ENCODE peak calls at places on chromosomes 12 and 14, in seven cellular contexts. F is body of pancreas; T is psoas muscle; I is CD8-positive, alpha-beta T cell; A is MM.1S; H is NB4; J is breast epithelium. E is an unnamed sample.

GRCh38 chr14:69333791-69334337 is 64.2 kb downstream of the ERH start:
- DNase-seq in F (no peak), T (no peak), I (no peak), A (no peak), H (no peak), J (no peak), E (no peak)

GRCh38 chr12:58176296-58176869 is 235.0 kb downstream of the ATP23 start:
- DNase-seq in F (peak; percentile 66), T (no peak), I (no peak), A (no peak), H (peak; percentile 36), J (no peak), E (peak; percentile 59)

GRCh38 chr12:76711241-76711640 is 52.7 kb upstream of the ZDHHC17 start:
- DNase-seq in F (no peak), T (no peak), I (no peak), A (no peak), H (no peak), J (no peak), E (no peak)

GRCh38 chr14:29529418-29529817 is 398.2 kb downstream of the PRKD1 start:
- DNase-seq in F (no peak), T (no peak), I (no peak), A (no peak), H (peak; percentile 10), J (no peak), E (peak; percentile 44)

GRCh38 chr14:84770030-84770429 is 759.9 kb upstream of the FLRT2 start:
- DNase-seq in F (no peak), T (no peak), I (no peak), A (no peak), H (no peak), J (no peak), E (no peak)

GRCh38 chr12:48643011-48643410 is 39.0 kb downstream of the KANSL2 start:
- DNase-seq in F (no peak), T (no peak), I (no peak), A (no peak), H (no peak), J (no peak), E (no peak)

GRCh38 chr14:95516554-95517209 is at the start of gene SYNE3:
- DNase-seq in F (peak; percentile 50), T (peak; percentile 82), I (peak; percentile 57), A (peak; percentile 59), H (peak; percentile 77), J (no peak), E (peak; percentile 48)

GRCh38 chr12:71599213-71599612 is 64.4 kb downstream of the ZFC3H1 start:
- DNase-seq in F (no peak), T (no peak), I (no peak), A (no peak), H (no peak), J (no peak), E (no peak)

GRCh38 chr12:111447571-111448265 is 42.0 kb downstream of the SH2B3 start:
- DNase-seq in F (peak; percentile 42), T (no peak), I (no peak), A (no peak), H (peak; percentile 13), J (no peak), E (no peak)

GRCh38 chr12:21330682-21331253 is 3.9 kb downstream of the SLCO1A2 start:
- DNase-seq in F (no peak), T (no peak), I (no peak), A (no peak), H (peak; percentile 42), J (no peak), E (no peak)

DNA sequence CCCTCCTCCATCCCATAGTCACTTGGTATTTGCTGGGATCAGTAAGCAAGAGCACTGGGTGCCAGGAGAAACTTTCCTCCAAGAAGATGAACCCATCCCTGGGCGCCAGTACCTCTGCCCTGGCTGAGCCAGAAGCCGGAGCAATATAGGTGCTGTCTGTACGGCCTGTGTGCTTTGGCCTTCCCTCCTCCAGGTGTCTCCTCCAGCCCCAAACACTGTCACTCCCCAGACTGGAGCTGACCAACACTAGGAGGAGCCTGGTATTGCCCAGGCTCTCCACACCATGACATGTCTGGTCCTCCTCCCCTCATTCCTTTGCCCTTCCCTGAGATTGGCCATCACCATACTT is 4.9 kb downstream of the GSTZ1 start:
- DNase-seq in F (no peak), T (no peak), I (no peak), A (no peak), H (no peak), J (no peak), E (no peak)
- TF ChIP-seq CTCF in F (no peak), T (no peak), I (no peak), A (no peak), H (no peak), J (no peak), E (no peak)

GRCh38 chr14:31934767-31935266 is 142.3 kb upstream of the ARHGAP5 start:
- DNase-seq in F (peak; percentile 23), T (no peak), I (no peak), A (peak; percentile 21), H (peak; percentile 40), J (no peak), E (peak; percentile 55)

GRCh38 chr14:31936100-31936499 is 141.0 kb upstream of the ARHGAP5 start:
- DNase-seq in F (no peak), T (no peak), I (no peak), A (no peak), H (no peak), J (no peak), E (no peak)

GRCh38 chr14:31939934-31940333 is 137.2 kb upstream of the ARHGAP5 start:
- DNase-seq in F (no peak), T (no peak), I (no peak), A (no peak), H (no peak), J (no peak), E (no peak)

GRCh38 chr14:31935406-31935805 is 141.7 kb upstream of the ARHGAP5 start:
- DNase-seq in F (no peak), T (no peak), I (no peak), A (no peak), H (no peak), J (no peak), E (no peak)

DNA sequence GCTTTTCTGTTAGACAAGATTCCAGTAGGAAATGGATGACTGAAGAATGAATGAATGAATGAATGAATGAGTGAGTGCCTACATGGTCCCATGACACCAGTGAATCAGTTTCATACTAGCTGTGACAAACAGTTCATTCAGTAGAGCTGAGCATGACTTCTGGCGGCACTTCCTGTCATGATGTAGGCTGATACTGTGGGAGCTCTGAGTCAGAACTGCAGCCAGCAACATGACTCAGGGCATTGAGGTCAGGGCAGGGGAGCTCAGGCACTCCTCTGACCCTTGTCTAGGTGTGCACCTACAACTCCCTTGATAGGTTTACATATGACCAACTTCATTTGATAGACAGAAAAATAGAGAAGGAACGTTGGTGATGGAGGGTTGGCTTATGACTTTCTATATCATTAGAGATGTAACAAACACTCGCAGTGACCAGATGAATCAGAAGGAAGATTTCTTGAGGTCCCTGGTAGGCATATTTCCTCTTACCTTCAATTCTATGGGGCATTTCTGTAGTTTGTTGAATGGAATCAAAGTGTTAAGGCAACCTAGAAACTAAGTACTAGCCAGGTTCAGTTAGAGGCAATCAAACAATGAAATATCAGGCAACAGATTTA is 139.3 kb upstream of the ARHGAP5 start:
- DNase-seq in F (peak; percentile 27), T (peak; percentile 61), I (peak; percentile 50), A (no peak), H (peak; percentile 58), J (no peak), E (no peak)
- TF ChIP-seq CTCF in F (no peak), T (no peak), I (no peak), A (no peak), H (no peak), J (no peak), E (no peak)

GRCh38 chr12:3342051-3342450 is 149.0 kb upstream of the PRMT8 start:
- DNase-seq in F (peak; percentile 60), T (no peak), I (no peak), A (no peak), H (peak; percentile 32), J (no peak), E (peak; percentile 80)
- TF ChIP-seq CTCF in F (peak; percentile 3), T (peak; percentile 47), I (no peak), A (peak; percentile 15), H (peak; percentile 42), J (no peak), E (peak; percentile 46)

DNA sequence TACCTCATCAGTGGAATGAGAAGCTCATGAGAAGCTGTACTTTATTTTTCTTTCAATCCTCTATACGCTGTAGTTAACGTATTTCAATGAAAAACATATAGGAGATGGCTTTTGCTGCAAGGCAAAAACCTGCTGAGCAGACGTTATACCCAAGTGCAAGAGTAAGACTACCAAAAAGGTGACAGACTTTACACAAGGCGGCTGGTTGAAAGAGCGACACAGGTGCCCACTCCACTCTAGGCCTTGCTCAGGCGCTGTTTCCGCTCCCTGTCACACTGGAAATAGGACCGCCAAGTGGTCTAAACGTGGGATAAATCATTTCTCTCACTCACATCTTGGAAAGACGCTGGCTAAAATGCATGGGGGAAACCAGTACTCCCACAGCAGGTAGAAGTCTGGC is 54.5 kb downstream of the PPP2R5C start:
- DNase-seq in F (no peak), T (no peak), I (no peak), A (no peak), H (no peak), J (no peak), E (no peak)
- TF ChIP-seq CTCF in F (no peak), T (no peak), I (no peak), A (no peak), H (no peak), J (no peak), E (no peak)

DNA sequence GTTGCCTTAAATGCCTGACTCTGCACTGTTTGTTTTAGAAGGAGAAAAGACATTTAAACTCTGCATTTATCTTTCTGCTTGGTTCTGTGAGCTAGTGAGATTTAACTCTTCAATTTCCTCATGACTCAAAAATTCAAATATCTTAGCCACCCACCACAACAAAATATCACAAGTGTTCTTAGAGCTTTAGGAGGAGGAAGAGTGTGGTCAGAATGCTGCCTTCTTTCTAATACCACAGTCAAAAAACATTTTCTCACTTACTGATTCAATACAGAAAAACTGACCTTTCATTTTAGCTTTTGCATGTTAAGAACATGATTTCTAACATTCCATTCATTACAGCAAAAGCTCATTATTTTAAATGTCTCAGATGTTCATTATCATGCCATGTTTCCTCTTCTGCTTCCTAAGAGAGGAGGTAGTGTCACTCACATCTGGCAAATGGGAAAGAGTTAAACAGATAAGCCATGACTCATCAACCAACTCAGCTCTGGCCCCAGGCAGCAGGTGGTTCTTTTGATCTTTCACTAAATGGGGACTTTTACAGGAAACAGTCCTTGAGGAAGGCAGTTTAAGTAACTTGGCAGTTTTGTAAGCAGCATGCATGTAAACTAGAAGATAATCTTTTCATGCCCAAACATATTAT is 56.4 kb upstream of the RNU6-8 start:
- DNase-seq in F (no peak), T (no peak), I (no peak), A (peak; percentile 83), H (peak; percentile 57), J (no peak), E (no peak)
- TF ChIP-seq CTCF in F (no peak), T (no peak), I (no peak), A (no peak), H (no peak), J (no peak), E (no peak)

GRCh38 chr12:127600211-127600610 is 666.8 kb upstream of the TMEM132C start:
- DNase-seq in F (no peak), T (no peak), I (no peak), A (no peak), H (no peak), J (no peak), E (no peak)
- TF ChIP-seq CTCF in F (no peak), T (no peak), I (no peak), A (no peak), H (no peak), J (no peak), E (peak; percentile 11)

GRCh38 chr12:104733717-104734175 is 224.3 kb downstream of the SLC41A2 start:
- DNase-seq in F (peak; percentile 32), T (no peak), I (no peak), A (no peak), H (peak; percentile 62), J (no peak), E (no peak)
- TF ChIP-seq CTCF in F (no peak), T (no peak), I (no peak), A (peak; percentile 13), H (peak; percentile 27), J (no peak), E (no peak)

E was measured in glutamatergic neuron.